ENCODE peak calls at places on chromosomes 5 and 9, in four cellular contexts. Q is IMR-90; J is PC-3; D is effector memory CD4-positive, alpha-beta T cell. S is an unnamed sample. For H3K4me1, the result is how much of the 10 kb centered on the place peaks cover.

GRCh38 chr9:124015661-124016131 is 4.1 kb downstream of the LHX2 start:
- DNase-seq in D (no peak), Q (no peak), J (no peak), S (no peak)

GRCh38 chr5:158807947-158808346 is 291.8 kb downstream of the EBF1 start:
- DNase-seq in Q (no peak), J (no peak), D (no peak), S (no peak)

GRCh38 chr5:78675956-78676727 is 27.6 kb upstream of the LHFPL2 start:
- DNase-seq in D (no peak), J (no peak), Q (no peak), S (no peak)

GRCh38 chr5:178287091-178287790 is 54.6 kb upstream of the PHYKPL start:
- DNase-seq in Q (no peak), D (no peak), J (no peak), S (no peak)

GRCh38 chr5:16671208-16671607 is 54.4 kb upstream of the RETREG1 start:
- DNase-seq in J (no peak), Q (no peak), D (no peak), S (no peak)

GRCh38 chr9:37001461-37001860 is 32.6 kb downstream of the PAX5 start:
- DNase-seq in Q (no peak), D (no peak), J (no peak), S (no peak)

GRCh38 chr9:28598396-28598795 is 1025.1 kb upstream of the C9orf72 start:
- DNase-seq in Q (no peak), D (no peak), J (no peak), S (no peak)

GRCh38 chr9:127825319-127826051 is 22.8 kb downstream of the FPGS start:
- DNase-seq in Q (no peak), J (no peak), D (no peak), S (no peak)

GRCh38 chr9:133396952-133397351 is 20.8 kb downstream of the STKLD1 start:
- DNase-seq in D (no peak), Q (no peak), J (peak), S (no peak)

GRCh38 chr9:137055385-137056364 is 1.8 kb upstream of the ENTPD2 start:
- DNase-seq in Q (peak), J (peak), D (no peak), S (no peak)

GRCh38 chr5:96256795-96257470 is 176.1 kb downstream of the PCSK1 start:
- DNase-seq in Q (peak), J (peak), D (no peak), S (no peak)

GRCh38 chr5:154157483-154158378 is 32.8 kb upstream of the GALNT10 start:
- DNase-seq in D (no peak), J (no peak), Q (no peak), S (no peak)

GRCh38 chr9:23537192-23538059 is 288.6 kb downstream of the ELAVL2 start:
- DNase-seq in D (no peak), Q (no peak), J (no peak), S (no peak)

GRCh38 chr9:15293727-15294405 is 13.2 kb downstream of the TTC39B start:
- DNase-seq in D (peak), J (no peak), Q (no peak), S (no peak)

GRCh38 chr9:130053504-130054427 is at the start of gene GPR107:
- DNase-seq in D (peak), J (peak), Q (peak), S (peak)

GRCh38 chr9:77374266-77374665 is 196.9 kb downstream of the VPS13A start:
- DNase-seq in D (no peak), J (no peak), Q (peak), S (no peak)

GRCh38 chr9:116081437-116082110 is 72.0 kb upstream of the PAPPA start:
- DNase-seq in Q (no peak), J (no peak), D (no peak), S (no peak)

GRCh38 chr5:125103459-125103858 is 357.0 kb upstream of the ZNF608 start:
- DNase-seq in D (no peak), Q (no peak), J (no peak), S (no peak)

GRCh38 chr9:89879711-89880110 is 274.9 kb downstream of the GADD45G start:
- DNase-seq in D (no peak), J (no peak), Q (no peak), S (no peak)

DNA sequence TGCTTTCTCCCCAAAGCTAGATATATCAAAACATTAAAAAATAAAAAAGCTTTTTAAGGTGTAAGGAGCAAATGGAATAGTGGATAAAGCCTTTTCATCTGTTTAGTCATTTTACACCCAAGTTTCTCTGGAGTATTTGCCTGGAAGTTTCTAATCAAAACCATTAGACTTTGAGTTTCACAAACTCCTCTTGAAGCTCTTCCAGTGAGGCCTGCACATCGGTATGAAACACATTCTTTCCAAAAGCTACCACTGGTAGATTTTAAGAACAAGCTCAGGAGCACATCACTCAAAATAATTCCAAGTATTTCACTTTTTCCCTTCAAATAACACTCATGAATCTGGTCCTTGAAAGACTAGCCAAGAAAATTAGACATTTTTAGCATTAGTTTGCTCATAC is 5.7 kb downstream of the TRIM52 start:
- DNase-seq in Q (no peak), J (no peak), D (no peak), S (no peak)
- H3K27ac ChIP-seq in Q (no peak), J (no peak), D (no peak), S (no peak)

GRCh38 chr5:132219981-132220380 is 7.7 kb downstream of the P4HA2 start:
- DNase-seq in D (no peak), J (no peak), Q (no peak), S (no peak)
- H3K4me1 ChIP-seq in D (under half), J (under half), Q (under half), S (under half)

GRCh38 chr5:3597002-3597726 is 1.5 kb downstream of the IRX1 start:
- DNase-seq in J (no peak), Q (no peak), D (no peak), S (no peak)

GRCh38 chr5:3597727-3598082 is 2.1 kb downstream of the IRX1 start:
- DNase-seq in Q (no peak), D (no peak), J (no peak), S (no peak)

GRCh38 chr5:3599283-3600105 is 3.9 kb downstream of the IRX1 start:
- DNase-seq in J (no peak), D (no peak), Q (no peak), S (no peak)

GRCh38 chr5:3598725-3599282 is 3.2 kb downstream of the IRX1 start:
- DNase-seq in Q (no peak), J (no peak), D (no peak), S (no peak)

GRCh38 chr5:3598236-3598635 is 2.6 kb downstream of the IRX1 start:
- DNase-seq in D (no peak), J (no peak), Q (no peak), S (no peak)
- H3K27ac ChIP-seq in D (no peak), J (no peak), Q (no peak), S (no peak)

GRCh38 chr5:150140830-150141229 is 14.8 kb downstream of the PDGFRB start:
- DNase-seq in Q (peak), J (no peak), D (no peak), S (no peak)
- H3K4me1 ChIP-seq in Q (half or more), J (under half), D (under half), S (under half)

GRCh38 chr5:150506571-150507282 is 1.2 kb upstream of the NDST1 start:
- DNase-seq in Q (no peak), J (no peak), D (no peak), S (no peak)
- H3K27ac ChIP-seq in Q (no peak), J (no peak), D (no peak), S (no peak)

GRCh38 chr9:113526841-113527240 is 63.3 kb downstream of the RGS3 start:
- DNase-seq in D (no peak), Q (peak), J (no peak), S (no peak)
- H3K4me1 ChIP-seq in D (under half), Q (under half), J (under half), S (half or more)

GRCh38 chr5:147860641-147861025 is 17.9 kb upstream of the SCGB3A2 start:
- DNase-seq in J (no peak), D (no peak), Q (no peak), S (no peak)
- H3K27ac ChIP-seq in J (no peak), D (no peak), Q (no peak), S (no peak)

GRCh38 chr5:142324377-142324870 is 397 bp downstream of the SPRY4 start:
- DNase-seq in J (no peak), D (peak), Q (no peak), S (no peak)

GRCh38 chr5:142324871-142325676 is at the start of gene SPRY4:
- DNase-seq in J (peak), D (peak), Q (peak), S (peak)

GRCh38 chr5:142327111-142327842 is 2.5 kb upstream of the SPRY4 start:
- DNase-seq in J (peak), D (no peak), Q (peak), S (no peak)

GRCh38 chr5:142326480-142326938 is 1.7 kb upstream of the SPRY4 start:
- DNase-seq in D (no peak), Q (no peak), J (no peak), S (no peak)

DNA sequence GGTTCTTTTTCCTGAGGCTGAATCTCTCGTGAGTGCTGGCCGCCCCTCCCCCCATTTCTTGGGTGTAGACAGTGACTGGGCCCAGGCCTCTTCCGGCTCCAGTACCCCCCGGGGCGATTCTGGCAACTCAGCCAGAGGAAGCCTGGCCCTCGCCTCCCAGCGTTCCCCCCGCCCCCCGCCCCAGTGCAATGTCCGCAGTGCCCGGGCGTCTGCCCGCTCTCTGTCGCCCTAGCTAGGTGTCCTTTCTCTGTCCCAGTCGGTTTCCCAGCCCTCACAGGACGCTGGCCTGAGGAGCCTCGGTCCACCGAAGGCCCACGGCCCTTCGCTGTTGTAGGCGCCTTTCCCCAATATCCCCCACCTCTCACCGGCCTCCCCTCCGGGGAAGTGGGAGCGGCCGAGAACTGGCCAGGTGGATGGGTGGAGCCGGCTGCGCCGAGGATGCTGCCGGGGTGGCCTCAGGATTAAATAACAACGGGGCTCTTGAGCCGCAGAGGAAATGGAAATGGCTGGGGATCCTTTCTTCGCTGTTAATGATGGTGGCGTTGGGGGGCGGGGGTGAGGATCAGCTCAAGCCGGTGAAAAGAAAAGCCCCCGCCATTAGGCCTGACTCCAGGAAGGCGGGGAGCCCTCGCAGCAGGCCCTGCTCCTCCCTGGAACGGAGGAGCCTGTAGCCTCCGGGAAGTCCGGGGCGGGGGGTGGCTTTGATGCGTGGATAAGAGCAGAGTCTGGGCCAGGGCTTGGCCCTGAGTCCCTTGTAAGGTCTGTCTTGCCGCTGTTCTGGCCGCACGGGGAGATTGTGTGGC is 1.1 kb upstream of the SPRY4 start:
- DNase-seq in J (peak), D (no peak), Q (peak), S (no peak)
- H3K4me1 ChIP-seq in J (under half), D (under half), Q (under half), S (under half)

GRCh38 chr9:35756275-35756742 is 2.2 kb upstream of the MSMP start:
- DNase-seq in J (peak), D (peak), Q (no peak), S (peak)

GRCh38 chr9:35754264-35754663 is at the start of gene MSMP:
- DNase-seq in Q (no peak), J (no peak), D (no peak), S (no peak)

GRCh38 chr9:35755071-35755470 is 995 bp upstream of the MSMP start:
- DNase-seq in Q (no peak), D (no peak), J (no peak), S (no peak)

GRCh38 chr9:35750256-35750531 is 1.1 kb downstream of the RGP1 start:
- DNase-seq in Q (no peak), D (no peak), J (no peak), S (no peak)

GRCh38 chr9:35753466-35753865 is 610 bp downstream of the MSMP start:
- DNase-seq in D (no peak), Q (no peak), J (no peak), S (no peak)
- H3K27ac ChIP-seq in D (no peak), Q (no peak), J (no peak), S (no peak)

GRCh38 chr9:93949694-93950449 is 5.3 kb downstream of the BARX1 start:
- DNase-seq in D (no peak), Q (no peak), J (peak), S (no peak)

GRCh38 chr9:93952119-93952783 is 2.9 kb downstream of the BARX1 start:
- DNase-seq in J (no peak), D (no peak), Q (no peak), S (no peak)

GRCh38 chr9:93949073-93949693 is 6.0 kb downstream of the BARX1 start:
- DNase-seq in Q (no peak), J (no peak), D (no peak), S (no peak)

GRCh38 chr9:93951655-93952118 is 3.5 kb downstream of the BARX1 start:
- DNase-seq in J (no peak), Q (no peak), D (no peak), S (no peak)

DNA sequence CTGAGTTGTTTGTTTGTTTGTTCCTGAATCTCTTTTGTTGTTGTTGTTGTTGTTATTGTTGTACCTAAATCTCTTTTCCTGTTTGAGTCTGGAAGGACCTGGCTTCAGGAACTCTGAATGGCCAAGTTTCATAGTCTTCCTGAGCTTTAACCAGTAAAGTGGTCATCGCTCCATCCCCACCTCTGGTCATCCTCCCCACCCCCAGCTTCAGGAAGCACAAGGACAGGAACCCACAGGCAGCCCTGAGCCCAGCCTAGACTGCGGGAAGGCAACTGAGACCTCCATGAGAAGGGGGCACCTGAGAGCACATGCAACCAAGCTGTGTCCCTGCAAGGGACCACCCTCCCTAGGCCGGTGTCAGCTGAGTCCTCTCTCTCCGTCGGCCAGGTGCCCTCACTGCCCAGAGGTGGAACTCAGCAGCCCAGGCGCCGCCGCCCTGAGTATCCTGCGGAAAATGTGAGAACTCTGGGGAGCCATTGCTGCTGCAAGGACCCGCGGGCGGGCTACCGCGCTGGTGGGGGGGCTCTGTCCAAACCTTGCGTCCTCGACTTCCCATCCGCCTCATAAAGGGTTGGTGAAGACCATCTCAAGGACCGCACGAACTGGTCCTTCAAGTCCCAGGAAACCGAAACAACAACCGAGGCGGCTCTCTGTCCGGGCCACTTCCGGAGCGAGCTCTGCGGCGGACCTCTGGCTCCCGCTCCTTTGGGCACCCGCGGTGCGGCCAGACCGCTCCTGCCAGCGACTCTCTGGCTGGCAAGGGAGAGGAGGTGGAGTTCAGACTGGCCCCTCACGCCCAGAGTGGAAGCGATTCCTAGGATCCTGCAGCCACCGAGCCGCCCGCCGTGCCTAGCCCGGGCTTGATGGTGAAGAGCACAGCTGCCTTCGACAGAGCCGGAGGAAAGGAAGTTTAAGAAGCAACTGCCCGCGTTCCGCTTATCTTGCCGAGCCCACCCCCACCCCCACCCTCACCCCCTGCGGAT is 4.2 kb downstream of the BARX1 start:
- DNase-seq in Q (no peak), J (peak), D (no peak), S (no peak)
- H3K4me1 ChIP-seq in Q (under half), J (under half), D (under half), S (under half)